ENCODE peak calls at places on chromosomes 6 and 20, in ten cellular contexts. T, U, V, Y, L, M, R, O, Q and G are unnamed samples. For H3K27me3, the result is how much of the 10 kb centered on the place peaks cover.

GRCh38 chr6:75852721-75853120 is 103.7 kb downstream of the MYO6 start:
- DNase-seq in T (no peak), U (no peak), V (no peak), Y (no peak), L (no peak), M (no peak), R (peak), O (no peak), Q (no peak), G (no peak)

GRCh38 chr6:27791182-27791939 is 120.8 kb downstream of the OR2B2 start:
- DNase-seq in T (no peak), U (no peak), V (peak), Y (peak), L (peak), M (peak), R (peak), O (peak), Q (peak), G (peak)

GRCh38 chr6:116313377-116313776 is 33.6 kb upstream of the TSPYL1 start:
- DNase-seq in T (no peak), U (no peak), V (no peak), Y (no peak), L (no peak), M (no peak), R (peak), O (no peak), Q (no peak), G (no peak)

GRCh38 chr20:58711266-58712051 is 18.9 kb downstream of the NPEPL1 start:
- DNase-seq in T (no peak), U (peak), V (no peak), Y (peak), L (peak), M (peak), R (no peak), O (no peak), Q (peak), G (peak)

GRCh38 chr20:32877507-32877906 is 18.8 kb downstream of the EFCAB8 start:
- DNase-seq in T (no peak), U (no peak), V (no peak), Y (no peak), L (no peak), M (peak), R (no peak), O (no peak), Q (no peak), G (no peak)

GRCh38 chr20:63494084-63494419 is 4.8 kb downstream of the EEF1A2 start:
- DNase-seq in T (no peak), U (no peak), V (no peak), Y (no peak), L (no peak), M (no peak), R (no peak), O (no peak), Q (peak), G (no peak)

GRCh38 chr6:75115501-75115900 is 90.4 kb downstream of the COL12A1 start:
- DNase-seq in T (no peak), U (no peak), V (no peak), Y (no peak), L (no peak), M (no peak), R (no peak), O (no peak), Q (no peak), G (no peak)

GRCh38 chr6:92942549-92942948 is 476.8 kb downstream of the EPHA7 start:
- DNase-seq in T (no peak), U (no peak), V (no peak), Y (no peak), L (no peak), M (no peak), R (no peak), O (no peak), Q (no peak), G (no peak)

GRCh38 chr6:3284436-3284876 is 25.7 kb downstream of the PSMG4 start:
- DNase-seq in T (no peak), U (peak), V (peak), Y (peak), L (no peak), M (peak), R (no peak), O (no peak), Q (no peak), G (no peak)

GRCh38 chr6:400815-401214 is 9.3 kb downstream of the IRF4 start:
- DNase-seq in T (no peak), U (no peak), V (no peak), Y (no peak), L (no peak), M (peak), R (no peak), O (no peak), Q (no peak), G (no peak)

GRCh38 chr6:112920994-112921393 is 573.9 kb downstream of the RFPL4B start:
- DNase-seq in T (no peak), U (no peak), V (no peak), Y (no peak), L (no peak), M (no peak), R (no peak), O (no peak), Q (no peak), G (no peak)

GRCh38 chr6:131923356-131923755 is 27.8 kb downstream of the CCN2 start:
- DNase-seq in T (no peak), U (peak), V (peak), Y (peak), L (peak), M (no peak), R (peak), O (no peak), Q (peak), G (peak)

GRCh38 chr6:56019973-56020372 is 144.6 kb upstream of the BMP5 start:
- DNase-seq in T (no peak), U (no peak), V (no peak), Y (no peak), L (no peak), M (no peak), R (peak), O (no peak), Q (no peak), G (no peak)

GRCh38 chr6:20404641-20405032 is 3.0 kb downstream of the E2F3 start:
- DNase-seq in T (peak), U (no peak), V (peak), Y (peak), L (peak), M (peak), R (peak), O (no peak), Q (no peak), G (peak)

GRCh38 chr6:107667790-107668189 is 156.3 kb downstream of the SCML4 start:
- DNase-seq in T (no peak), U (no peak), V (no peak), Y (no peak), L (no peak), M (no peak), R (no peak), O (no peak), Q (no peak), G (no peak)

GRCh38 chr6:55642366-55642765 is 63.4 kb upstream of the HMGCLL1 start:
- DNase-seq in T (no peak), U (no peak), V (no peak), Y (no peak), L (no peak), M (no peak), R (no peak), O (no peak), Q (no peak), G (no peak)

GRCh38 chr6:165010556-165011535 is 298.6 kb downstream of the C6orf118 start:
- DNase-seq in T (no peak), U (no peak), V (no peak), Y (no peak), L (no peak), M (peak), R (peak), O (no peak), Q (no peak), G (no peak)

GRCh38 chr6:20826378-20826777 is 292.1 kb downstream of the CDKAL1 start:
- DNase-seq in T (no peak), U (no peak), V (no peak), Y (no peak), L (no peak), M (no peak), R (peak), O (no peak), Q (no peak), G (no peak)

DNA sequence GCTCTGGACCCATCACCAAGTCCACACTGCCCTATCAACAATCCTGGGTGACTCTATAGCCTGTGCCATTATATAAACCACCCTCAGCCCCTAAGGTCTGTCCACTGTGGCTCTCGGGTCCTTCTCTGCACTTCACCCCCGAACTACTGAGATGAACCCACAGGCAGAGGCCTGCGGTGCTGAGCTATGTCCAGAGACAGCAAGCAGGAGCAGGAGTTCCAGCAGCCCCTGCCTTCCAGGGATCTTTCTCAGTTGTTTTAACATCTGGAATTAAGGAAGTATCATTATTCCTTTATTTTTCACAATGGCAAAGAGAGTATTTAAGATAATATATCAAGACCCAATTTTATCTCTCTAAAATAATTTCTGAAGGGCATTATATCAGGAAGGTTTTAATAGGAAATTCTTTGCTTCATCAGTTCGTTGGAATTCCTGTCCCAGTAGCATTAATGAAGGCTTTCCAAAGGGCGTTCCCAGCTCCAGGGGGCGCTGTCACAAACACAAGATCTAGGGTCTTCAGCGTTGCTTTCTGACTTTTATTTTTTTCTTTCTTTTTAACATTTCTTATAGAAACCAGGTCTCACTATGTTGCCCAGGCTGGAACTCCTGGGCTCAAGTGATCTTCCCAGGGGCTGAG is 27.3 kb downstream of the RRBP1 start:
- DNase-seq in T (no peak), U (no peak), V (no peak), Y (peak), L (peak), M (peak), R (peak), O (peak), Q (no peak), G (peak)
- H3K27me3 ChIP-seq in T (under half), U (under half), V (under half), Y (under half), L (under half), M (under half), R (under half), O (under half), Q (under half), G (under half)

GRCh38 chr20:57638895-57639236 is 18.6 kb upstream of the ZBP1 start:
- DNase-seq in T (no peak), U (no peak), V (no peak), Y (no peak), L (no peak), M (no peak), R (no peak), O (no peak), Q (no peak), G (no peak)
- H3K27me3 ChIP-seq in T (under half), U (under half), V (under half), Y (under half), L (under half), M (under half), R (under half), O (under half), Q (under half), G (under half)

GRCh38 chr20:25061821-25062530 is 4.0 kb upstream of the ACSS1 start:
- DNase-seq in T (no peak), U (no peak), V (no peak), Y (no peak), L (no peak), M (peak), R (no peak), O (no peak), Q (no peak), G (no peak)
- H3K27me3 ChIP-seq in T (under half), U (under half), V (under half), Y (half or more), L (under half), M (half or more), R (under half), O (under half), Q (under half), G (half or more)

DNA sequence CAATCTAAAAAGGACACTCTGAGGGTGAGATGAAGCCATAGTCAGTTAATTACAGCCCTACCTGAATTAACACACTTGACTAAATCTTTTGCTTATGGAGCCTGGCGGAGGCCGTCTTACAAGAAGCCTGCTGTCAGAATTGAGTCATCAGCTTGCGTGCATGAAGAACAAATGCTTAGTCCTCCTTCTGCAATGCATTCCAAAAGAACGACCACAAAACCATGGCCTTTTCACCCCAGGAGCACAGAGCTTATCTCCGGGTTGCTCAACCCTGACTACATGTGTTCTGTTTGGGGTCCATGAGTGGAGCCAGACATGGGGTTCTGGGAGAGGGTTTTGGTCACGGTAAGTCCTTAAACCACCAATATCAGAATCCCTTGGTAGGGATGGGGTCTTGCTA is 318.1 kb downstream of the CLIC5 start:
- DNase-seq in T (no peak), U (no peak), V (no peak), Y (no peak), L (no peak), M (peak), R (peak), O (no peak), Q (no peak), G (no peak)
- H3K27me3 ChIP-seq in T (under half), U (under half), V (under half), Y (under half), L (under half), M (under half), R (under half), O (under half), Q (under half), G (under half)

DNA sequence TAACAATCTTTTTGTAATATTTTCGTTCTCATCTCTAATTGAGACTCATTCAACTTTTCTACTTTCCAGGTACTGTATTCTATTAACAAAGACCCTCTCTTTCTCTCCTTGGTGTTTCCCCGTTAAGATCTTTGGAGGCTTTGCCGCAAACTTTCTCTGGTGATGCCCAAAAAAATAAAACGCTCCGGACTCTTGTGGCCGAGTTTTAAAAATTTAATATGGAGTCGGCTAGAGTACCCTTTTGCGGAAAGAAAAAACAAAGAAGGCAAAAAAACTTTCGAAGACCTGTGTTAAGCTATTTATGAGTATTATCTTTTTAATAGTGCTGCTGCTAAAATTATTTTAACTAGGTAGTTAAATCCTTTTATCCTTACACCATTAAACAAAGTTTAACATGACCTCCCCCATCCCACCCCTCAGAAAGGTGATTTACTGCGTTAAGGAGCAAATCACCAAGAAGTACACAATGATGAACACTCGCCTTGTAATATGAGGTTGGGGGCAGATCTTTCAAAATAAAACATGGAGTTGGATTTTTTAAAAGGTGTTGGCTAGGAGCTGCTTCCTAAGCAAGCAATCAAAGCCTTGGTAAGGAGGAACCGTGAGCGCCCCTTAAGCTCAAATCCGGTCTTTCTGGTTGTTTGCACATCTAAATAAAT is 10.0 kb downstream of the SIM1 start:
- DNase-seq in T (no peak), U (no peak), V (no peak), Y (no peak), L (no peak), M (peak), R (no peak), O (no peak), Q (no peak), G (no peak)
- H3K27me3 ChIP-seq in T (half or more), U (under half), V (under half), Y (half or more), L (half or more), M (half or more), R (under half), O (under half), Q (half or more), G (half or more)

GRCh38 chr20:22335210-22335609 is 249.2 kb downstream of the FOXA2 start:
- DNase-seq in T (no peak), U (no peak), V (no peak), Y (no peak), L (no peak), M (no peak), R (no peak), O (no peak), Q (no peak), G (no peak)
- H3K27me3 ChIP-seq in T (under half), U (under half), V (under half), Y (under half), L (under half), M (under half), R (under half), O (under half), Q (half or more), G (under half)

GRCh38 chr6:30097902-30098606 is 14.8 kb downstream of the TRIM31 start:
- DNase-seq in T (no peak), U (no peak), V (no peak), Y (no peak), L (no peak), M (no peak), R (no peak), O (no peak), Q (no peak), G (no peak)
- H3K27me3 ChIP-seq in T (under half), U (under half), V (under half), Y (half or more), L (under half), M (under half), R (under half), O (under half), Q (half or more), G (half or more)

GRCh38 chr6:32402812-32403211 is 4.2 kb downstream of the BTNL2 start:
- DNase-seq in T (no peak), U (no peak), V (no peak), Y (peak), L (no peak), M (no peak), R (no peak), O (no peak), Q (no peak), G (peak)

GRCh38 chr6:32405656-32406055 is 1.3 kb downstream of the BTNL2 start:
- DNase-seq in T (no peak), U (no peak), V (no peak), Y (no peak), L (no peak), M (no peak), R (no peak), O (no peak), Q (no peak), G (no peak)

GRCh38 chr6:32401564-32401963 is 5.4 kb downstream of the BTNL2 start:
- DNase-seq in T (no peak), U (no peak), V (no peak), Y (no peak), L (no peak), M (no peak), R (no peak), O (no peak), Q (no peak), G (peak)

GRCh38 chr6:32406857-32407256 is at the start of gene BTNL2:
- DNase-seq in T (no peak), U (no peak), V (no peak), Y (no peak), L (no peak), M (no peak), R (no peak), O (no peak), Q (no peak), G (no peak)

GRCh38 chr6:32406197-32406596 is 784 bp downstream of the BTNL2 start:
- DNase-seq in T (no peak), U (no peak), V (no peak), Y (no peak), L (no peak), M (no peak), R (no peak), O (no peak), Q (no peak), G (no peak)
- H3K27me3 ChIP-seq in T (under half), U (under half), V (under half), Y (under half), L (under half), M (under half), R (under half), O (under half), Q (half or more), G (under half)

GRCh38 chr6:10398439-10399218 is 16.2 kb downstream of the TFAP2A start:
- DNase-seq in T (no peak), U (no peak), V (no peak), Y (no peak), L (no peak), M (no peak), R (no peak), O (no peak), Q (no peak), G (peak)

GRCh38 chr6:10399451-10399850 is 15.4 kb downstream of the TFAP2A start:
- DNase-seq in T (no peak), U (no peak), V (no peak), Y (no peak), L (no peak), M (no peak), R (no peak), O (no peak), Q (no peak), G (no peak)

GRCh38 chr6:10396775-10397174 is 18.1 kb downstream of the TFAP2A start:
- DNase-seq in T (no peak), U (no peak), V (no peak), Y (no peak), L (no peak), M (no peak), R (no peak), O (no peak), Q (no peak), G (no peak)

GRCh38 chr6:10395946-10396577 is 18.8 kb downstream of the TFAP2A start:
- DNase-seq in T (no peak), U (no peak), V (no peak), Y (no peak), L (peak), M (no peak), R (no peak), O (no peak), Q (no peak), G (peak)

DNA sequence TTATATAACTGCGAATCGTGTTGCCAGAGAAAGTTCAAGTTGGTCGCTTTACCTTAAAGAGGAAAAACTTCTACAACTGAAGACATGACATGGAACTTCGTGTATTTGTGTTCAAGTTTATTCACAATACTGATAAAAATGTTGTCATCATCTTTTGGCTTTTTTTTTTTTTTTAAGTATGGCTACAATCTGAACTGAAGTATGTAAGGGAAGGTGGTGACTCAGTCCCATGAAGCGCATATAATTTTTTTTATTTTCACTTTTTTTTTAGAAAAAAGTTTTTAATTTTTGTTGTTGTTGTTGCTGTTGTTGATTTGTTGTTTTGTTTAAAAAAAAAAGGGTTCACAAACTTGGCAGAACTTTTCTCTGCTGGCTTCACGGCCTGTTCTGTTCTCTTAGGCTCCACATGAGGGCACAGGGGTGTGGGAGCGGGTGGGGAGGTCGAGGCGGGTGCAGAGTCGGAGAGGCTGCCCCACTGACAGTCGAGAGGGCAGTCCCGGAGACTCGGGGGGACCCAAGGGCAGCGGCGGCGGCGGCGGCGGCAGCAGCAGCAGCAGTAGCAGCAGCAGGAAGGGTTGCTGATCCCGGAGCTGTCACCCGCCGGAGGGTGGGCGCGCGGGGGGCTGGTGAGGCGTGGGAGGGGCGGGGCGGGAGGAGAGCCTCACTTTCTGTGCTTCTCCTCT is 17.0 kb downstream of the TFAP2A start:
- DNase-seq in T (no peak), U (no peak), V (no peak), Y (peak), L (no peak), M (no peak), R (no peak), O (no peak), Q (no peak), G (peak)
- H3K27me3 ChIP-seq in T (under half), U (under half), V (under half), Y (half or more), L (half or more), M (half or more), R (under half), O (under half), Q (half or more), G (half or more)

GRCh38 chr20:51528263-51529026 is 14.1 kb downstream of the NFATC2 start:
- DNase-seq in T (peak), U (no peak), V (no peak), Y (no peak), L (no peak), M (no peak), R (no peak), O (no peak), Q (no peak), G (no peak)
- H3K27me3 ChIP-seq in T (under half), U (under half), V (under half), Y (under half), L (under half), M (under half), R (under half), O (under half), Q (under half), G (under half)